ENCODE peak calls at places on chromosomes 12 and 14, in five cellular contexts. T is SK-N-SH, Y is HepG2, W is H1, X is K562. M is an unnamed sample.

GRCh38 chr14:70871863-70872677 is 35.2 kb upstream of the PCNX1 start:
- DNase-seq in T (no peak), Y (no peak), W (no peak), X (no peak), M (no peak)

GRCh38 chr12:80412343-80412953 is 31.6 kb upstream of the PTPRQ start:
- DNase-seq in T (peak), Y (peak), W (no peak), X (peak), M (no peak)

GRCh38 chr12:102096855-102097254 is 23.1 kb downstream of the NUP37 start:
- DNase-seq in T (no peak), Y (no peak), W (no peak), X (no peak), M (no peak)

GRCh38 chr14:96349286-96350075 is 13.7 kb downstream of the ATG2B start:
- DNase-seq in T (no peak), Y (no peak), W (no peak), X (no peak), M (no peak)

GRCh38 chr14:88592016-88592415 is 29.2 kb downstream of the ZC3H14 start:
- DNase-seq in T (no peak), Y (no peak), W (no peak), X (no peak), M (no peak)

GRCh38 chr14:67722293-67722692 is 20.6 kb downstream of the RDH12 start:
- DNase-seq in T (peak), Y (no peak), W (no peak), X (no peak), M (no peak)

GRCh38 chr12:124829008-124829707 is 34.5 kb downstream of the SCARB1 start:
- DNase-seq in T (no peak), Y (peak), W (no peak), X (peak), M (no peak)

GRCh38 chr12:46774011-46774633 is 51.7 kb downstream of the SLC38A4 start:
- DNase-seq in T (no peak), Y (no peak), W (no peak), X (no peak), M (no peak)

GRCh38 chr12:55729592-55730446 is 1.0 kb upstream of the CD63 start:
- DNase-seq in T (peak), Y (peak), W (no peak), X (peak), M (no peak)

GRCh38 chr12:13727707-13728147 is 253.7 kb downstream of the GRIN2B start:
- DNase-seq in T (no peak), Y (no peak), W (no peak), X (no peak), M (no peak)

GRCh38 chr12:122820838-122821271 is 14.4 kb upstream of the HIP1R start:
- DNase-seq in T (no peak), Y (no peak), W (no peak), X (no peak), M (no peak)

GRCh38 chr14:95862243-95862642 is 14.4 kb upstream of the TUNAR start:
- DNase-seq in T (no peak), Y (no peak), W (no peak), X (no peak), M (no peak)

GRCh38 chr12:109147954-109148353 is 31.6 kb downstream of the ACACB start:
- DNase-seq in T (no peak), Y (no peak), W (no peak), X (no peak), M (no peak)

GRCh38 chr14:53365516-53366130 is 212.5 kb upstream of the DDHD1 start:
- DNase-seq in T (no peak), Y (no peak), W (no peak), X (no peak), M (no peak)

GRCh38 chr14:25400607-25401206 is 350.8 kb upstream of the STXBP6 start:
- DNase-seq in T (peak), Y (peak), W (no peak), X (peak), M (no peak)

GRCh38 chr14:60878536-60878935 is 102.3 kb downstream of the TRMT5 start:
- DNase-seq in T (no peak), Y (no peak), W (no peak), X (no peak), M (no peak)

GRCh38 chr12:90043264-90043663 is 334.6 kb upstream of the ATP2B1 start:
- DNase-seq in T (no peak), Y (no peak), W (no peak), X (no peak), M (no peak)

GRCh38 chr14:25042362-25043299 is 7.3 kb downstream of the STXBP6 start:
- DNase-seq in T (no peak), Y (peak), W (no peak), X (no peak), M (no peak)

GRCh38 chr14:93962701-93963601 is 13.4 kb downstream of the ASB2 start:
- DNase-seq in T (no peak), Y (no peak), W (no peak), X (no peak), M (peak)

GRCh38 chr12:104596876-104597833 is 140.4 kb downstream of the CHST11 start:
- DNase-seq in T (no peak), Y (no peak), W (no peak), X (no peak), M (no peak)

GRCh38 chr14:69652942-69653680 is 41.7 kb downstream of the SUSD6 start:
- DNase-seq in T (no peak), Y (no peak), W (no peak), X (no peak), M (no peak)

GRCh38 chr12:45914090-45914489 is 76.3 kb downstream of the SCAF11 start:
- DNase-seq in T (no peak), Y (no peak), W (no peak), X (no peak), M (no peak)

GRCh38 chr12:100154472-100155247 is 12.0 kb upstream of the BLTP3B start:
- DNase-seq in T (peak), Y (peak), W (peak), X (peak), M (no peak)

GRCh38 chr14:65038966-65039365 is 52.3 kb downstream of the FNTB start:
- DNase-seq in T (no peak), Y (no peak), W (no peak), X (no peak), M (no peak)

GRCh38 chr14:38662781-38663180 is 406.9 kb upstream of the CLEC14A start:
- DNase-seq in T (no peak), Y (no peak), W (no peak), X (no peak), M (no peak)

GRCh38 chr12:124995200-124995961 is 1.9 kb downstream of the BRI3BP start:
- DNase-seq in T (no peak), Y (no peak), W (no peak), X (no peak), M (peak)

GRCh38 chr12:62347922-62348650 is 87.9 kb downstream of the USP15 start:
- DNase-seq in T (no peak), Y (no peak), W (no peak), X (no peak), M (no peak)

GRCh38 chr12:82645414-82645813 is 41.3 kb upstream of the TMTC2 start:
- DNase-seq in T (no peak), Y (no peak), W (no peak), X (no peak), M (no peak)

GRCh38 chr12:131980263-131980662 is 30.5 kb downstream of the EP400 start:
- DNase-seq in T (no peak), Y (no peak), W (no peak), X (no peak), M (no peak)

GRCh38 chr12:13002301-13003097 is 2.4 kb upstream of the HEBP1 start:
- DNase-seq in T (no peak), Y (no peak), W (no peak), X (no peak), M (no peak)

GRCh38 chr14:104309657-104310369 is 171.4 kb downstream of the KIF26A start:
- DNase-seq in T (no peak), Y (no peak), W (no peak), X (no peak), M (no peak)

DNA sequence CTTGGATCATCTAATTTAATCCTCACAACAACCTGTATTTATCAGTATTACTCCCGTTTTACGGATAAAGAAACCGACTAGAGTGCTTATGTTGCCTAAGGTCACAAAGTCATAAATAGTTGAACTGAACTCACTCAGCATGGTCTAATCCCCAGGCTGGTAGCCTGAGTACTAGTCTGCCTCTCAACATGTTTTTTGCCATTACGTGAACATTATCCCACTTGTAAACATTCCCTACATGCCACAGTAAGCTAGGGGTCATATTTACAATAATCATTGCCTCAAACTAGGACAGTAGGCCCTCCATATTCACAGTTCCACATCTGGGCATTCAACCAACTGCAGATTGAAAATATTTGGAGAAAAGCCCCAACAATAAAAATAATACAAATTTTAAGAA is 12.1 kb downstream of the SNRPF start:
- DNase-seq in T (no peak), Y (peak), W (no peak), X (no peak), M (no peak)
- H3K4me3 ChIP-seq in T (no peak), Y (no peak), W (no peak), X (no peak), M (no peak)

DNA sequence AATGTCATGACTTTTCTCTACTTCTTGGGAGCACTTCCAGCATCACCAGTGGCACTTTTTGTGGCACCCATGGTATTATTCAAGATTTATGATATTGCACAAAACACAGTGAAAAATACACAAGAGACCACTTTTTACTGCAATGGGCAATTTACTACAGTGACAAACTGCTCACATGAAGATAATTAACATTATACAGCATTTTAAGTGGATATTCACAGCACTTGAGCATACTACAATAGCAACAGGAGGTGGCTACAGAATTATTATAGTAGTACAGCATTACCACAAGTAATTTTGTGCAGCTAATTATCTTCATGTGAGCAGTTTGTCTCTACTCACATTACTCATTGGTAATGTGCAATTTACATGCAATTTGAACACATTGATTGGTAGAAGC is 18.3 kb downstream of the IL26 start:
- DNase-seq in T (no peak), Y (no peak), W (no peak), X (no peak), M (no peak)
- H2AFZ ChIP-seq in T (no peak), Y (no peak), W (no peak), X (no peak), M (no peak)

GRCh38 chr14:102155150-102155549 is 15.5 kb downstream of the WDR20 start:
- DNase-seq in T (peak), Y (peak), W (no peak), X (no peak), M (no peak)
- TF ChIP-seq TAF1 in T (no peak), Y (no peak), W (no peak), X (no peak), M (no peak)

GRCh38 chr12:27009926-27010325 is 4.3 kb downstream of the TM7SF3 start:
- DNase-seq in T (no peak), Y (no peak), W (no peak), X (no peak), M (no peak)
- H3K4me3 ChIP-seq in T (no peak), Y (no peak), W (no peak), X (no peak), M (peak)

GRCh38 chr14:37565550-37565949 is 29.5 kb downstream of the FOXA1 start:
- DNase-seq in T (no peak), Y (peak), W (no peak), X (no peak), M (no peak)

GRCh38 chr14:37559386-37559785 is 35.7 kb downstream of the FOXA1 start:
- DNase-seq in T (no peak), Y (no peak), W (no peak), X (no peak), M (no peak)

GRCh38 chr14:37558740-37559139 is 36.3 kb downstream of the FOXA1 start:
- DNase-seq in T (no peak), Y (no peak), W (no peak), X (no peak), M (no peak)

GRCh38 chr14:37566811-37567371 is 28.2 kb downstream of the FOXA1 start:
- DNase-seq in T (no peak), Y (no peak), W (no peak), X (no peak), M (no peak)

DNA sequence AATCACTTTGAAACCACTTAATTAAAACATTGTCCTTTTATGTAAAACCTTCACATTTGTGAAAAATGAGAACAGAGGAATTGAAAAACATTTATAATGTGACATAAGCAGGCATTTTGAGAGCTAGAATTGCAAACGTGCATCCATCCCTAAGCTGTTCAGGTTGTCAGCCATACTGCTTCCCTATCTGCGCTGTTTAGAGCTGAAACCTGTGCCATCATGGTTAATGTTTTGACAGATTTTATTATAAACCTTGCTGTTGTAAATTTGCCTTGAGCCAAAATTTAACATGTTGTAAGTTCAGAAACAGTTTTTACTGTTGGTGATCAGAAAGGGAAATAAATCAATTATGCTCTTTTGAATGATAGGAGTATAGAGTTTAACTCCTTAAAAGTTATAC is 31.9 kb downstream of the FOXA1 start:
- DNase-seq in T (no peak), Y (no peak), W (no peak), X (no peak), M (no peak)
- H2AFZ ChIP-seq in T (no peak), Y (no peak), W (no peak), X (no peak), M (no peak)

GRCh38 chr12:115660211-115660805 is 617.2 kb downstream of the MED13L start:
- DNase-seq in T (no peak), Y (no peak), W (no peak), X (no peak), M (no peak)

GRCh38 chr12:115659422-115659821 is 618.1 kb downstream of the MED13L start:
- DNase-seq in T (no peak), Y (no peak), W (no peak), X (no peak), M (no peak)

GRCh38 chr12:115666168-115666567 is 611.3 kb downstream of the MED13L start:
- DNase-seq in T (no peak), Y (no peak), W (no peak), X (no peak), M (no peak)

GRCh38 chr12:115657081-115658013 is 620.1 kb downstream of the MED13L start:
- DNase-seq in T (no peak), Y (no peak), W (no peak), X (no peak), M (no peak)

GRCh38 chr12:115661103-115661502 is 616.4 kb downstream of the MED13L start:
- DNase-seq in T (no peak), Y (no peak), W (no peak), X (no peak), M (no peak)
- TF ChIP-seq TAF1 in T (no peak), Y (no peak), W (no peak), X (no peak), M (no peak)

M was measured in GM12878.